ENCODE peak calls at places on chromosomes 7 and 10, in four cellular contexts. R, U, F and O are unnamed samples.
A peak's percentile ranks its signal among the peaks of the same experiment; 100 is the strongest.

GRCh38 chr7:98870071-98870651 is 347 bp upstream of the TMEM130 start:
- DNase-seq in F (peak; percentile 70), R (peak; percentile 63), U (peak; percentile 31), O (peak; percentile 88)

GRCh38 chr10:60236869-60237524 is 152.7 kb downstream of the ANK3 start:
- DNase-seq in F (no peak), R (peak; percentile 75), U (peak; percentile 95), O (no peak)

GRCh38 chr7:150731916-150732315 is 5.3 kb upstream of the GIMAP5 start:
- DNase-seq in U (no peak), F (no peak), R (no peak), O (no peak)

GRCh38 chr7:43362652-43363428 is 220.1 kb upstream of the STK17A start:
- DNase-seq in F (no peak), R (peak; percentile 14), U (no peak), O (no peak)

GRCh38 chr10:14751576-14752330 is 22.9 kb downstream of the FAM107B start:
- DNase-seq in R (peak; percentile 29), F (no peak), U (no peak), O (peak; percentile 24)

GRCh38 chr10:126646101-126646500 is 24.4 kb downstream of the C10orf90 start:
- DNase-seq in F (no peak), R (no peak), U (no peak), O (no peak)

GRCh38 chr7:159296093-159296681 is 151.5 kb upstream of the VIPR2 start:
- DNase-seq in F (no peak), U (no peak), R (no peak), O (no peak)

GRCh38 chr10:121532465-121532864 is 65.8 kb downstream of the FGFR2 start:
- DNase-seq in R (no peak), F (no peak), U (no peak), O (no peak)

GRCh38 chr7:47314728-47315601 is 266.9 kb downstream of the TNS3 start:
- DNase-seq in R (no peak), U (no peak), F (no peak), O (no peak)

GRCh38 chr7:945556-946255 is 8.8 kb downstream of the ADAP1 start:
- DNase-seq in F (no peak), U (no peak), R (no peak), O (peak; percentile 79)

GRCh38 chr7:20064181-20064970 is 152.8 kb downstream of the MACC1 start:
- DNase-seq in U (no peak), F (no peak), R (no peak), O (no peak)

GRCh38 chr7:22864855-22865606 is 42.4 kb upstream of the TOMM7 start:
- DNase-seq in U (no peak), R (no peak), F (no peak), O (no peak)

GRCh38 chr10:90407116-90407515 is 450.7 kb downstream of the HTR7 start:
- DNase-seq in F (no peak), R (no peak), U (no peak), O (peak; percentile 4)

GRCh38 chr10:30788307-30788706 is 158.8 kb upstream of the LYZL2 start:
- DNase-seq in U (no peak), R (no peak), F (no peak), O (no peak)

GRCh38 chr7:43454936-43455518 is 127.9 kb upstream of the STK17A start:
- DNase-seq in R (no peak), U (peak; percentile 13), F (peak; percentile 38), O (peak; percentile 87)

GRCh38 chr10:88651131-88651541 is 13.1 kb upstream of the LIPF start:
- DNase-seq in R (no peak), U (no peak), F (peak; percentile 15), O (no peak)

GRCh38 chr10:97573021-97573420 is 442 bp downstream of the ANKRD2 start:
- DNase-seq in F (no peak), R (no peak), U (no peak), O (no peak)

GRCh38 chr7:73844848-73845460 is 2.6 kb upstream of the METTL27 start:
- DNase-seq in U (no peak), R (no peak), F (no peak), O (no peak)

GRCh38 chr7:16344927-16345326 is 76.4 kb downstream of the CRPPA start:
- DNase-seq in R (no peak), F (no peak), U (no peak), O (no peak)

GRCh38 chr10:4909118-4909517 is 54.1 kb upstream of the AKR1C1 start:
- DNase-seq in U (no peak), F (no peak), R (no peak), O (no peak)

GRCh38 chr7:37311282-37311868 is 137.3 kb downstream of the ELMO1 start:
- DNase-seq in U (no peak), F (no peak), R (no peak), O (no peak)

GRCh38 chr7:20797174-20798080 is 10.7 kb upstream of the SP8 start:
- DNase-seq in R (no peak), U (no peak), F (peak; percentile 39), O (peak; percentile 77)

GRCh38 chr10:113104071-113104470 is 154.0 kb downstream of the TCF7L2 start:
- DNase-seq in F (no peak), R (no peak), U (no peak), O (no peak)

GRCh38 chr10:74949024-74949423 is 122.6 kb downstream of the KAT6B start:
- DNase-seq in F (no peak), U (no peak), R (no peak), O (no peak)

GRCh38 chr7:45660901-45661211 is 86.7 kb downstream of the ADCY1 start:
- DNase-seq in F (no peak), U (no peak), R (no peak), O (no peak)

GRCh38 chr7:156920076-156920475 is 27.1 kb upstream of the LMBR1 start:
- DNase-seq in U (no peak), F (no peak), R (no peak), O (no peak)

GRCh38 chr10:28587270-28587969 is 54.5 kb downstream of the WAC start:
- DNase-seq in R (no peak), U (no peak), F (no peak), O (no peak)

GRCh38 chr10:46551701-46552525 is 4.5 kb downstream of the GPRIN2 start:
- DNase-seq in U (no peak), F (no peak), R (no peak), O (no peak)

GRCh38 chr10:29725133-29725720 is 90.5 kb upstream of the SVIL start:
- DNase-seq in U (no peak), R (no peak), F (no peak), O (no peak)

GRCh38 chr7:130831817-130832481 is 97.9 kb upstream of the KLF14 start:
- DNase-seq in R (no peak), F (peak; percentile 31), U (no peak), O (peak; percentile 41)

GRCh38 chr10:53045315-53045714 is 272.7 kb upstream of the MBL2 start:
- DNase-seq in R (no peak), U (no peak), F (no peak), O (no peak)

DNA sequence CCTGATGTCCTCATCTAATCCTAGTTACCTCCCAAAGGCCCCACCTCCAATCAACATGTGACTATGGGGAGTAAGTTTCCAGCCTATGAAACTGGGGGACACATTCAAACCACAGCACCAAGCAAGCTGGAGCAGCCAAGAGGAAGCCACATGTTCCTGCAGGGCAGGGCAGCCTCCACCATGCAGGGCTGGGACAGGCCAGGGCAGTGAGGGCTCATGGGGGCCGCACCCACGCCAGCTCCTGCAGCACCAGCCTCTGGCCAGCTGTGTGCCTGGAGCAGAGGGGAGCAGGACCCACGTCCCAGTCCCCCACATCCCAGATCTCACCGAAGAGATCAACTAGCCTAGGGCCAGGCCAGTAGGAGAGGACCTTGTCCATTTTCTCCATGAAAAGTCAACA is 85.9 kb upstream of the INSIG1 start:
- DNase-seq in R (no peak), F (no peak), U (no peak), O (no peak)
- TF ChIP-seq REST in R (no peak), F (no peak), U (no peak), O (no peak)

GRCh38 chr7:89385414-89385813 is 589.9 kb upstream of the TEX47 start:
- DNase-seq in F (no peak), R (no peak), U (no peak), O (no peak)
- TF ChIP-seq REST in F (no peak), R (no peak), U (no peak), O (no peak)

DNA sequence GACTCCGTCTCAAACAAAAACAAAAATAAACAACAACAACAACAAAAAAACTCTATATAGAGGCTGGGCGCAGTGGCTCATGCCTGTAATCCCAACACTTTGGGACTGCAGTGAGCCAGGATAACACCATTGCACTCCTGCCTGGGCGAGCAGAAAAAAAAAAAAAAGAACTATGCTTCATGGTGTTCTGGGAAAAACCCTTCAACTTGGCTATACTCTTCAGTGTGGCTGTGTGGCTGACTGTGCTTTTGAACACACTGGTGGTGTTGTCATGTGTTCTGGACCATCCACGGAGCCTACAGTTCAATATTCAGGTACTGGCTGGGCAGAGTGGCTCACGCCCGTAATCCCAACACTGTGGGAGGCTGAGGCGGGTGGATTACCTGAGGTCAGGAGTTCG is 26.5 kb downstream of the SNX8 start:
- DNase-seq in F (no peak), U (no peak), R (no peak), O (no peak)
- TF ChIP-seq REST in F (no peak), U (no peak), R (no peak), O (no peak)

DNA sequence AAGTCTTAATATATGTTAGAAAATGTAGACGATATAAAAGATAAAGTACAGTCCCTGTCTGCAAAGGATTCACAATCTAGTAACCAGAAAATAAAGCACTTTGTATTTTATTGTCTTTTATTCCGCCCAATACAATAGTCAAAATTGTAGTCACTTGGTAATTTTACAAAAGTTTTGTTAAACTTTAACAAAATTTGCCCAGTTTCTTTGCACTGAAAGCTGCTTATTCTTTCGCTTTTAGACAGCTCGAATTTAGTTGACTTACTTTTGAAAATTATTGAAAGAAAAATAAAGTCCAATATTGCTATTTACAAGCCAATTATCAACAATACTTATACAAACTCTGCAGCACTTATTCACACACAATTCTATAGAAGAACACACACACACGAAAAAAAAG is 534.9 kb upstream of the LRRTM3 start:
- DNase-seq in F (no peak), U (no peak), R (no peak), O (no peak)
- TF ChIP-seq REST in F (no peak), U (no peak), R (no peak), O (no peak)

GRCh38 chr7:134328900-134329299 is 12.2 kb upstream of the SLC35B4 start:
- DNase-seq in U (no peak), F (no peak), R (no peak), O (no peak)

GRCh38 chr7:134330990-134331389 is 14.3 kb upstream of the SLC35B4 start:
- DNase-seq in U (no peak), R (no peak), F (no peak), O (no peak)

GRCh38 chr7:134332892-134333291 is 16.2 kb upstream of the SLC35B4 start:
- DNase-seq in U (no peak), R (no peak), F (no peak), O (no peak)

GRCh38 chr7:134329614-134330316 is 13.0 kb upstream of the SLC35B4 start:
- DNase-seq in U (no peak), F (no peak), R (no peak), O (no peak)

GRCh38 chr7:134331393-134331792 is 14.7 kb upstream of the SLC35B4 start:
- DNase-seq in U (no peak), R (no peak), F (no peak), O (no peak)
- TF ChIP-seq REST in U (no peak), R (no peak), F (no peak), O (no peak)

GRCh38 chr7:69800495-69800894 is 202.2 kb downstream of the AUTS2 start:
- DNase-seq in R (no peak), F (peak; percentile 30), U (no peak), O (peak; percentile 35)
- TF ChIP-seq REST in R (no peak), F (no peak), U (no peak), O (no peak)